ENCODE peak calls at places on chromosome 15, in nine cellular contexts. One of them, this sample, is unnamed.

GRCh38 chr15:40038267-40038653 is 721 bp downstream of the SRP14 start:
- DNase-seq in NCI-H510A: no peak
- DNase-seq in stimulated activated CD8-positive, alpha-beta memory T cell treated with anti-CD3 and anti-CD28 coated beads, Interleukin-15, amount 100 ng/mL, for 24 hours: no peak
- DNase-seq in effector memory CD8-positive, alpha-beta T cell: no peak
- DNase-seq in T-helper 2 cell: no peak
- DNase-seq in activated naive CD8-positive, alpha-beta T cell treated with anti-CD3 and anti-CD28 coated beads, Interleukin-2, amount 50 U/mL, for 24 hours: no peak
- DNase-seq in iPS-NIHi11: no peak
- DNase-seq in mesenteric fat pad: no peak
- DNase-seq in HTR-8/SVneo: no peak
- DNase-seq in this sample: no peak

GRCh38 chr15:57227181-57227580 is 149.1 kb upstream of the CGNL1 start:
- DNase-seq in NCI-H510A: no peak
- DNase-seq in stimulated activated CD8-positive, alpha-beta memory T cell treated with anti-CD3 and anti-CD28 coated beads, Interleukin-15, amount 100 ng/mL, for 24 hours: no peak
- DNase-seq in effector memory CD8-positive, alpha-beta T cell: no peak
- DNase-seq in T-helper 2 cell: no peak
- DNase-seq in activated naive CD8-positive, alpha-beta T cell treated with anti-CD3 and anti-CD28 coated beads, Interleukin-2, amount 50 U/mL, for 24 hours: no peak
- DNase-seq in iPS-NIHi11: no peak
- DNase-seq in mesenteric fat pad: no peak
- DNase-seq in HTR-8/SVneo: no peak
- DNase-seq in this sample: no peak

GRCh38 chr15:84944861-84945260 is 36.8 kb upstream of the PDE8A start:
- DNase-seq in NCI-H510A: no peak
- DNase-seq in stimulated activated CD8-positive, alpha-beta memory T cell treated with anti-CD3 and anti-CD28 coated beads, Interleukin-15, amount 100 ng/mL, for 24 hours: no peak
- DNase-seq in effector memory CD8-positive, alpha-beta T cell: no peak
- DNase-seq in T-helper 2 cell: no peak
- DNase-seq in activated naive CD8-positive, alpha-beta T cell treated with anti-CD3 and anti-CD28 coated beads, Interleukin-2, amount 50 U/mL, for 24 hours: no peak
- DNase-seq in iPS-NIHi11: no peak
- DNase-seq in mesenteric fat pad: no peak
- DNase-seq in HTR-8/SVneo: no peak
- DNase-seq in this sample: no peak

GRCh38 chr15:68823561-68823960 is 2.9 kb upstream of the ANP32A start:
- DNase-seq in NCI-H510A: no peak
- DNase-seq in stimulated activated CD8-positive, alpha-beta memory T cell treated with anti-CD3 and anti-CD28 coated beads, Interleukin-15, amount 100 ng/mL, for 24 hours: no peak
- DNase-seq in effector memory CD8-positive, alpha-beta T cell: no peak
- DNase-seq in T-helper 2 cell: no peak
- DNase-seq in activated naive CD8-positive, alpha-beta T cell treated with anti-CD3 and anti-CD28 coated beads, Interleukin-2, amount 50 U/mL, for 24 hours: no peak
- DNase-seq in iPS-NIHi11: no peak
- DNase-seq in mesenteric fat pad: no peak
- DNase-seq in HTR-8/SVneo: no peak
- DNase-seq in this sample: no peak

GRCh38 chr15:35857812-35858211 is 311.8 kb upstream of the DPH6 start:
- DNase-seq in NCI-H510A: no peak
- DNase-seq in stimulated activated CD8-positive, alpha-beta memory T cell treated with anti-CD3 and anti-CD28 coated beads, Interleukin-15, amount 100 ng/mL, for 24 hours: no peak
- DNase-seq in effector memory CD8-positive, alpha-beta T cell: no peak
- DNase-seq in T-helper 2 cell: no peak
- DNase-seq in activated naive CD8-positive, alpha-beta T cell treated with anti-CD3 and anti-CD28 coated beads, Interleukin-2, amount 50 U/mL, for 24 hours: no peak
- DNase-seq in iPS-NIHi11: no peak
- DNase-seq in mesenteric fat pad: no peak
- DNase-seq in HTR-8/SVneo: no peak
- DNase-seq in this sample: no peak

GRCh38 chr15:85379403-85380131 is 836 bp upstream of the AKAP13 start:
- DNase-seq in NCI-H510A: no peak
- DNase-seq in stimulated activated CD8-positive, alpha-beta memory T cell treated with anti-CD3 and anti-CD28 coated beads, Interleukin-15, amount 100 ng/mL, for 24 hours: no peak
- DNase-seq in effector memory CD8-positive, alpha-beta T cell: peak; percentile 14
- DNase-seq in T-helper 2 cell: no peak
- DNase-seq in activated naive CD8-positive, alpha-beta T cell treated with anti-CD3 and anti-CD28 coated beads, Interleukin-2, amount 50 U/mL, for 24 hours: peak; percentile 51
- DNase-seq in iPS-NIHi11: no peak
- DNase-seq in mesenteric fat pad: no peak
- DNase-seq in HTR-8/SVneo: no peak
- DNase-seq in this sample: no peak

GRCh38 chr15:67109141-67110034 is 44.0 kb downstream of the SMAD3 start:
- DNase-seq in NCI-H510A: no peak
- DNase-seq in stimulated activated CD8-positive, alpha-beta memory T cell treated with anti-CD3 and anti-CD28 coated beads, Interleukin-15, amount 100 ng/mL, for 24 hours: no peak
- DNase-seq in effector memory CD8-positive, alpha-beta T cell: no peak
- DNase-seq in T-helper 2 cell: peak; percentile 49
- DNase-seq in activated naive CD8-positive, alpha-beta T cell treated with anti-CD3 and anti-CD28 coated beads, Interleukin-2, amount 50 U/mL, for 24 hours: peak; percentile 52
- DNase-seq in iPS-NIHi11: no peak
- DNase-seq in mesenteric fat pad: peak; percentile 94
- DNase-seq in HTR-8/SVneo: peak; percentile 80
- DNase-seq in this sample: peak; percentile 74

GRCh38 chr15:61613729-61614128 is 384.6 kb upstream of the RORA start:
- DNase-seq in NCI-H510A: no peak
- DNase-seq in stimulated activated CD8-positive, alpha-beta memory T cell treated with anti-CD3 and anti-CD28 coated beads, Interleukin-15, amount 100 ng/mL, for 24 hours: no peak
- DNase-seq in effector memory CD8-positive, alpha-beta T cell: no peak
- DNase-seq in T-helper 2 cell: no peak
- DNase-seq in activated naive CD8-positive, alpha-beta T cell treated with anti-CD3 and anti-CD28 coated beads, Interleukin-2, amount 50 U/mL, for 24 hours: no peak
- DNase-seq in iPS-NIHi11: no peak
- DNase-seq in mesenteric fat pad: no peak
- DNase-seq in HTR-8/SVneo: no peak
- DNase-seq in this sample: no peak

GRCh38 chr15:57565326-57565725 is 26.4 kb upstream of the MYZAP start:
- DNase-seq in NCI-H510A: peak; percentile 55
- DNase-seq in stimulated activated CD8-positive, alpha-beta memory T cell treated with anti-CD3 and anti-CD28 coated beads, Interleukin-15, amount 100 ng/mL, for 24 hours: no peak
- DNase-seq in effector memory CD8-positive, alpha-beta T cell: no peak
- DNase-seq in T-helper 2 cell: peak; percentile 15
- DNase-seq in activated naive CD8-positive, alpha-beta T cell treated with anti-CD3 and anti-CD28 coated beads, Interleukin-2, amount 50 U/mL, for 24 hours: peak; percentile 38
- DNase-seq in iPS-NIHi11: no peak
- DNase-seq in mesenteric fat pad: peak; percentile 67
- DNase-seq in HTR-8/SVneo: no peak
- DNase-seq in this sample: peak; percentile 44

GRCh38 chr15:63234479-63234878 is 42.9 kb upstream of the APH1B start:
- DNase-seq in NCI-H510A: no peak
- DNase-seq in stimulated activated CD8-positive, alpha-beta memory T cell treated with anti-CD3 and anti-CD28 coated beads, Interleukin-15, amount 100 ng/mL, for 24 hours: no peak
- DNase-seq in effector memory CD8-positive, alpha-beta T cell: no peak
- DNase-seq in T-helper 2 cell: no peak
- DNase-seq in activated naive CD8-positive, alpha-beta T cell treated with anti-CD3 and anti-CD28 coated beads, Interleukin-2, amount 50 U/mL, for 24 hours: no peak
- DNase-seq in iPS-NIHi11: no peak
- DNase-seq in mesenteric fat pad: no peak
- DNase-seq in HTR-8/SVneo: no peak
- DNase-seq in this sample: no peak

GRCh38 chr15:27025411-27026051 is 54.5 kb downstream of the GABRG3 start:
- DNase-seq in NCI-H510A: no peak
- DNase-seq in stimulated activated CD8-positive, alpha-beta memory T cell treated with anti-CD3 and anti-CD28 coated beads, Interleukin-15, amount 100 ng/mL, for 24 hours: no peak
- DNase-seq in effector memory CD8-positive, alpha-beta T cell: no peak
- DNase-seq in T-helper 2 cell: no peak
- DNase-seq in activated naive CD8-positive, alpha-beta T cell treated with anti-CD3 and anti-CD28 coated beads, Interleukin-2, amount 50 U/mL, for 24 hours: no peak
- DNase-seq in iPS-NIHi11: no peak
- DNase-seq in mesenteric fat pad: no peak
- DNase-seq in HTR-8/SVneo: no peak
- DNase-seq in this sample: no peak

GRCh38 chr15:69146724-69147435 is 13.6 kb upstream of the GLCE start:
- DNase-seq in NCI-H510A: no peak
- DNase-seq in stimulated activated CD8-positive, alpha-beta memory T cell treated with anti-CD3 and anti-CD28 coated beads, Interleukin-15, amount 100 ng/mL, for 24 hours: no peak
- DNase-seq in effector memory CD8-positive, alpha-beta T cell: no peak
- DNase-seq in T-helper 2 cell: no peak
- DNase-seq in activated naive CD8-positive, alpha-beta T cell treated with anti-CD3 and anti-CD28 coated beads, Interleukin-2, amount 50 U/mL, for 24 hours: no peak
- DNase-seq in iPS-NIHi11: no peak
- DNase-seq in mesenteric fat pad: no peak
- DNase-seq in HTR-8/SVneo: no peak
- DNase-seq in this sample: no peak

GRCh38 chr15:70264014-70264492 is 166.3 kb upstream of the TLE3 start:
- DNase-seq in NCI-H510A: peak; percentile 49
- DNase-seq in stimulated activated CD8-positive, alpha-beta memory T cell treated with anti-CD3 and anti-CD28 coated beads, Interleukin-15, amount 100 ng/mL, for 24 hours: no peak
- DNase-seq in effector memory CD8-positive, alpha-beta T cell: no peak
- DNase-seq in T-helper 2 cell: no peak
- DNase-seq in activated naive CD8-positive, alpha-beta T cell treated with anti-CD3 and anti-CD28 coated beads, Interleukin-2, amount 50 U/mL, for 24 hours: no peak
- DNase-seq in iPS-NIHi11: peak; percentile 67
- DNase-seq in mesenteric fat pad: no peak
- DNase-seq in HTR-8/SVneo: no peak
- DNase-seq in this sample: peak; percentile 41

GRCh38 chr15:25410649-25411048 is 28.2 kb downstream of the UBE3A start:
- DNase-seq in NCI-H510A: no peak
- DNase-seq in stimulated activated CD8-positive, alpha-beta memory T cell treated with anti-CD3 and anti-CD28 coated beads, Interleukin-15, amount 100 ng/mL, for 24 hours: no peak
- DNase-seq in effector memory CD8-positive, alpha-beta T cell: no peak
- DNase-seq in T-helper 2 cell: no peak
- DNase-seq in activated naive CD8-positive, alpha-beta T cell treated with anti-CD3 and anti-CD28 coated beads, Interleukin-2, amount 50 U/mL, for 24 hours: no peak
- DNase-seq in iPS-NIHi11: no peak
- DNase-seq in mesenteric fat pad: no peak
- DNase-seq in HTR-8/SVneo: no peak
- DNase-seq in this sample: no peak

GRCh38 chr15:71337197-71337845 is 222.1 kb downstream of the THSD4 start:
- DNase-seq in NCI-H510A: no peak
- DNase-seq in stimulated activated CD8-positive, alpha-beta memory T cell treated with anti-CD3 and anti-CD28 coated beads, Interleukin-15, amount 100 ng/mL, for 24 hours: no peak
- DNase-seq in effector memory CD8-positive, alpha-beta T cell: no peak
- DNase-seq in T-helper 2 cell: no peak
- DNase-seq in activated naive CD8-positive, alpha-beta T cell treated with anti-CD3 and anti-CD28 coated beads, Interleukin-2, amount 50 U/mL, for 24 hours: no peak
- DNase-seq in iPS-NIHi11: peak; percentile 59
- DNase-seq in mesenteric fat pad: no peak
- DNase-seq in HTR-8/SVneo: no peak
- DNase-seq in this sample: no peak

GRCh38 chr15:41490355-41490754 is 3.3 kb upstream of the ITPKA start:
- DNase-seq in NCI-H510A: no peak
- DNase-seq in stimulated activated CD8-positive, alpha-beta memory T cell treated with anti-CD3 and anti-CD28 coated beads, Interleukin-15, amount 100 ng/mL, for 24 hours: no peak
- DNase-seq in effector memory CD8-positive, alpha-beta T cell: no peak
- DNase-seq in T-helper 2 cell: no peak
- DNase-seq in activated naive CD8-positive, alpha-beta T cell treated with anti-CD3 and anti-CD28 coated beads, Interleukin-2, amount 50 U/mL, for 24 hours: no peak
- DNase-seq in iPS-NIHi11: no peak
- DNase-seq in mesenteric fat pad: no peak
- DNase-seq in HTR-8/SVneo: peak; percentile 94
- DNase-seq in this sample: no peak

GRCh38 chr15:45521596-45522167 is 873 bp downstream of the SLC30A4 start:
- DNase-seq in NCI-H510A: no peak
- DNase-seq in stimulated activated CD8-positive, alpha-beta memory T cell treated with anti-CD3 and anti-CD28 coated beads, Interleukin-15, amount 100 ng/mL, for 24 hours: no peak
- DNase-seq in effector memory CD8-positive, alpha-beta T cell: no peak
- DNase-seq in T-helper 2 cell: no peak
- DNase-seq in activated naive CD8-positive, alpha-beta T cell treated with anti-CD3 and anti-CD28 coated beads, Interleukin-2, amount 50 U/mL, for 24 hours: no peak
- DNase-seq in iPS-NIHi11: no peak
- DNase-seq in mesenteric fat pad: no peak
- DNase-seq in HTR-8/SVneo: no peak
- DNase-seq in this sample: peak; percentile 22

GRCh38 chr15:62878070-62878469 is 164.5 kb upstream of the TPM1 start:
- DNase-seq in NCI-H510A: no peak
- DNase-seq in stimulated activated CD8-positive, alpha-beta memory T cell treated with anti-CD3 and anti-CD28 coated beads, Interleukin-15, amount 100 ng/mL, for 24 hours: no peak
- DNase-seq in effector memory CD8-positive, alpha-beta T cell: no peak
- DNase-seq in T-helper 2 cell: no peak
- DNase-seq in activated naive CD8-positive, alpha-beta T cell treated with anti-CD3 and anti-CD28 coated beads, Interleukin-2, amount 50 U/mL, for 24 hours: no peak
- DNase-seq in iPS-NIHi11: no peak
- DNase-seq in mesenteric fat pad: no peak
- DNase-seq in HTR-8/SVneo: no peak
- DNase-seq in this sample: no peak

GRCh38 chr15:66872394-66872793 is 170.4 kb downstream of the SMAD6 start:
- DNase-seq in NCI-H510A: no peak
- DNase-seq in stimulated activated CD8-positive, alpha-beta memory T cell treated with anti-CD3 and anti-CD28 coated beads, Interleukin-15, amount 100 ng/mL, for 24 hours: no peak
- DNase-seq in effector memory CD8-positive, alpha-beta T cell: no peak
- DNase-seq in T-helper 2 cell: no peak
- DNase-seq in activated naive CD8-positive, alpha-beta T cell treated with anti-CD3 and anti-CD28 coated beads, Interleukin-2, amount 50 U/mL, for 24 hours: no peak
- DNase-seq in iPS-NIHi11: no peak
- DNase-seq in mesenteric fat pad: no peak
- DNase-seq in HTR-8/SVneo: no peak
- DNase-seq in this sample: no peak

GRCh38 chr15:90033448-90033847 is 32.3 kb downstream of the ZNF710 start:
- DNase-seq in NCI-H510A: no peak
- DNase-seq in stimulated activated CD8-positive, alpha-beta memory T cell treated with anti-CD3 and anti-CD28 coated beads, Interleukin-15, amount 100 ng/mL, for 24 hours: no peak
- DNase-seq in effector memory CD8-positive, alpha-beta T cell: no peak
- DNase-seq in T-helper 2 cell: no peak
- DNase-seq in activated naive CD8-positive, alpha-beta T cell treated with anti-CD3 and anti-CD28 coated beads, Interleukin-2, amount 50 U/mL, for 24 hours: no peak
- DNase-seq in iPS-NIHi11: no peak
- DNase-seq in mesenteric fat pad: no peak
- DNase-seq in HTR-8/SVneo: no peak
- DNase-seq in this sample: no peak

GRCh38 chr15:81786776-81787175 is 259.0 kb downstream of the MEX3B start:
- DNase-seq in NCI-H510A: no peak
- DNase-seq in stimulated activated CD8-positive, alpha-beta memory T cell treated with anti-CD3 and anti-CD28 coated beads, Interleukin-15, amount 100 ng/mL, for 24 hours: no peak
- DNase-seq in effector memory CD8-positive, alpha-beta T cell: no peak
- DNase-seq in T-helper 2 cell: no peak
- DNase-seq in activated naive CD8-positive, alpha-beta T cell treated with anti-CD3 and anti-CD28 coated beads, Interleukin-2, amount 50 U/mL, for 24 hours: no peak
- DNase-seq in iPS-NIHi11: no peak
- DNase-seq in mesenteric fat pad: no peak
- DNase-seq in HTR-8/SVneo: no peak
- DNase-seq in this sample: no peak

This sample was measured in memory B cell.